ENCODE peak calls at places on chromosomes 6 and 20, in five cellular contexts. D is NT2/D1, L is uterus, F is BE2C, O is cardiac fibroblast. Q is an unnamed sample.

GRCh38 chr6:55953384-55953783 is 78.0 kb upstream of the BMP5 start:
- DNase-seq in D (no peak), F (no peak), O (peak; percentile 79), L (no peak), Q (no peak)

GRCh38 chr6:83057705-83058321 is 7.8 kb downstream of the UBE3D start:
- DNase-seq in O (peak; percentile 69), L (no peak), F (peak; percentile 61), D (no peak), Q (peak; percentile 70)

GRCh38 chr20:62408640-62409039 is 1.6 kb upstream of the CABLES2 start:
- DNase-seq in L (no peak), O (no peak), D (no peak), F (no peak), Q (no peak)

GRCh38 chr6:140271759-140272377 is 897.4 kb upstream of the CITED2 start:
- DNase-seq in O (no peak), F (no peak), D (no peak), L (no peak), Q (no peak)

GRCh38 chr20:23096986-23097520 is 10.9 kb upstream of the CD93 start:
- DNase-seq in O (no peak), L (no peak), F (no peak), D (no peak), Q (no peak)

GRCh38 chr6:3427740-3428085 is 29.1 kb downstream of the SLC22A23 start:
- DNase-seq in D (no peak), F (no peak), O (peak; percentile 56), L (peak; percentile 38), Q (no peak)

GRCh38 chr6:84763397-84764331 is 734 bp downstream of the TBX18 start:
- DNase-seq in O (peak; percentile 96), L (peak; percentile 39), F (peak; percentile 52), D (no peak), Q (peak; percentile 95)

GRCh38 chr6:31922942-31923341 is 4.6 kb upstream of the C2 start:
- DNase-seq in D (no peak), O (no peak), L (no peak), F (no peak), Q (no peak)

GRCh38 chr6:16585805-16586204 is 175.5 kb downstream of the ATXN1 start:
- DNase-seq in L (peak; percentile 30), D (no peak), F (no peak), O (peak; percentile 71), Q (no peak)

GRCh38 chr6:97819680-97820079 is 536.7 kb upstream of the MMS22L start:
- DNase-seq in F (no peak), L (no peak), D (no peak), O (no peak), Q (no peak)

DNA sequence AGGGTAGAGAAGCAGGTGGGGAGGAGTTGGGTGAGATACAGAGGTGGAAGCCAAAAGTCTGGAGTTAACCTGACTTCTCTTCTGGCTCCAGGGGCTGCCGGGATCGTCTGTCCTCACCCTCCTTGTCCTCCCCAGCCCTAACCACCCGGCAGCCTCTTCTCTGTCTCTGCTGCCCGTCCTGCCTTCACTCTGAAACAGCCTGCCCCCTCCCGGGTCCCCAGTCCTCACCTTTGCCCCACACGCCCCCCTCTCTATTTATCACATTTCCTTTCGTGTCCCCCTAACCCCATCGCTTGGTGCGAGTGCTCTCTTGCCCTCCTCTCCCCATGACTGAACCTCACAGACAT is 5.7 kb downstream of the RING1 start:
- DNase-seq in D (no peak), F (no peak), L (no peak), O (no peak), Q (peak; percentile 88)
- H3K4me3 ChIP-seq in D (peak overlapping the region; percentile 51), F (peak overlapping the region; percentile 37), L (peak overlapping the region; percentile 41), O (peak overlapping the region; percentile 59), Q (peak overlapping the region; percentile 76)

DNA sequence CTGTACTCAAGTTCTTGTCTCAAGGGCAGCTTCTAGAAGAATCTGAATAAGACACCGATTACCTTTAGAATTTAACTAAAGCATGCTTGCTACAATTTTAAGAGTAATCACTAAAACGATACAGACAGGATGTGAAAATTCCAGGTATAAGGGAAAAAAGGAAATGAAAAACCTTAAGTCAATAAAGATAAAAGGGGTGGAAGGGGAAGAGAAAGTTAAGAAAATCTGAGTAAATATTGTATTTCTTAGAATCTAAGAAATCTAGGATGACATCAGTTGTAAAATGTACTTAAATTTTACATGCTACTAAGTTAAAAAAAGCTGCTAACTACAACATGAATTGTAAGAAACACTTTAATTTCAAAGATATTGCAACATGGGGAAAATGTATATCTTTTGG is 30.3 kb upstream of the MOCS1 start:
- DNase-seq in F (no peak), D (no peak), L (no peak), O (no peak), Q (no peak)
- H3K4me3 ChIP-seq in F (no peak overlapping the region), D (no peak overlapping the region), L (no peak overlapping the region), O (no peak overlapping the region), Q (no peak overlapping the region)

DNA sequence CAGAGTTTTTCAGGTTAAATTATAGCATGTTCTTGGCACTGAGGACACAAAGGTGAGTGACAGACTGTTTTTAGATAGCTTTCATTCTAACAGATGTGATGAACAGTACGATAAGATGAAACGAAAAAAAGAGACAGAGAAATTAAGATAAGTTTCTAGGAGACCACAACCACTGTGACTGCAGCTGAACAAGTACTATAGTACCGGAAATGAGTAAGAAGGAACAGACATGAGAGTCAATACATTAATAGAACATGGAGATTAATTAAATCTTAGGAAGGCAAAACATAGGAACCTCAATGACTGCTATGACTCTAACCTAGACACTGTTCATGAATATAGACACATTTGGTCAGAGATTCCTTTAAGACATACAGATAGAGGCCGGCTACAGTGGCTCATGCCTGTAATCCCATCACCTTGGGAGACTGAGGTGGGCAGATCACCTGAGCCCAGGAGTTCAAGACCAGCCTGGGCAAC is 40.2 kb downstream of the HBS1L start:
- DNase-seq in F (no peak), L (no peak), D (no peak), O (no peak), Q (no peak)
- H3K4me3 ChIP-seq in F (no peak overlapping the region), L (no peak overlapping the region), D (no peak overlapping the region), O (no peak overlapping the region), Q (no peak overlapping the region)

GRCh38 chr6:100464162-100464851 is 414 bp downstream of the SIM1 start:
- DNase-seq in F (no peak), D (no peak), O (no peak), L (no peak), Q (peak; percentile 52)
- H3K4me3 ChIP-seq in F (peak overlapping the region; percentile 60), D (peak overlapping the region; percentile 33), O (no peak overlapping the region), L (no peak overlapping the region), Q (peak overlapping the region; percentile 46)

GRCh38 chr6:158813032-158813431 is 6.1 kb downstream of the EZR start:
- DNase-seq in F (no peak), O (no peak), L (no peak), D (no peak), Q (no peak)

GRCh38 chr6:158810149-158811095 is 8.7 kb downstream of the EZR start:
- DNase-seq in O (no peak), D (no peak), L (no peak), F (no peak), Q (no peak)

GRCh38 chr6:158815915-158816314 is 3.3 kb downstream of the EZR start:
- DNase-seq in O (no peak), L (no peak), F (no peak), D (no peak), Q (no peak)

GRCh38 chr6:158815379-158815724 is 3.8 kb downstream of the EZR start:
- DNase-seq in L (no peak), O (no peak), F (no peak), D (no peak), Q (no peak)

GRCh38 chr6:158812611-158813010 is 6.6 kb downstream of the EZR start:
- DNase-seq in O (no peak), F (no peak), D (no peak), L (no peak), Q (no peak)
- H3K4me3 ChIP-seq in O (no peak overlapping the region), F (no peak overlapping the region), D (no peak overlapping the region), L (no peak overlapping the region), Q (no peak overlapping the region)

DNA sequence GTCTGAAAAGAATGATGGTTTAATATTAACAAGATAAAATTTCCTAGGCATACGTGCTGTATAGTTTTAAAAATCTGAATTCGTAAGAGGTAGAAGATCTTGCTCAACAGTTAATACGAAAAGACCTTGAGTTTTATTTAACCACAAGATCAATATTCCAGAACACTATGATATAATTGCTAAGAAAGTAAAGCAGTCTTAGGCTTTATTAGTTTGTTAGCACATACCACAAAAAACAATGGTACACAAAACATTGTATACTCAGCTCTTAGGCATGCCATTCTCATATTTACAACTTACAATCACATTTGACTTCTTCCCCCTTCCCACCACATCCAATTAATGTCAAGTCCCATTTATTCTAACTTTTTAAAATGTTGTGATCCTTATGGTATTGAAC is 24.4 kb upstream of the STXBP5 start:
- DNase-seq in F (no peak), D (no peak), O (no peak), L (no peak), Q (no peak)
- H3K4me3 ChIP-seq in F (no peak overlapping the region), D (no peak overlapping the region), O (no peak overlapping the region), L (no peak overlapping the region), Q (no peak overlapping the region)

DNA sequence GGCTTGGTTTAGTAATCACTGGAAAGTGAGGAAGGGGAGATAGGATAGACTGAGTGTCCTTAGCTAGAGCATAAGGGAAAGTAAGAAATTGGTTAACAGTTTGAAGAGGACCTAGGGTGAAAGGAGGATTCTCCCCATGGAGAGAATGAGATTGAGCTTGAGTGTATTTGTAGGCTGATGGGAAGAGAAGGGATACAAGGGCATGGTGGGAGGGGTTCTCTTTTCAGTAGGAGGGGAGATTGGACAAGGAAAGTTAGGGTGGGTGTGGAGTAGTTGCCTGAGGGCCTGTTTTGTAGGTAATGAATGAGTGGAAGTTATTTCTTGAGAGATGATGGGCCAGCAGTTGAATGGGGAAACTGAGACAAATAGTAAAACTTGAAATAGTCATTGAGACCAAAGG is 1.9 kb downstream of the TRMT11 start:
- DNase-seq in F (no peak), O (no peak), L (no peak), D (no peak), Q (no peak)
- H3K4me3 ChIP-seq in F (no peak overlapping the region), O (no peak overlapping the region), L (no peak overlapping the region), D (no peak overlapping the region), Q (no peak overlapping the region)

DNA sequence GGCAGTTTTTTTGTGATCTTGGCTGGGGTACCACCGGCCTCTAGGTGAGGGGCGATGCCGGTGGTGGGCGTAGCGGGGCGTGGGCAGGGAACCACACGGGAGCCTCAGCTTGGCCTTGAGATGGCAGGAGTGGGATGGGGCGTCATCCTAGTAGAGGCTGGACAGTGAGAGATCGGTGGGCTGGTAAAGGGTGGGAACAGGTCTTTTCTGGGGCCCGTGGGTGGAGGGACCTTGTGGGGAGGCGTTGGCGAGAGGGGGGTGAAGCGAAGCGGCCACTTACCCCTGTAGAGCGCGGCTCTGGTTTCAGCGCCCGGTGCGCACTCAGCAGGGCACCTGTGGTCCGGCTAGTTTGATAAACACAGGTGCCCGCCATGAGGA is 12.0 kb downstream of the ITPR3 start:
- DNase-seq in D (no peak), O (no peak), F (no peak), L (no peak), Q (no peak)
- H3K4me3 ChIP-seq in D (peak overlapping the region; percentile 26), O (peak overlapping the region; percentile 46), F (peak overlapping the region; percentile 12), L (peak overlapping the region; percentile 40), Q (peak overlapping the region; percentile 71)